ENCODE peak calls at places on chromosomes 2 and 18, in six cellular contexts. One of them, this sample, is unnamed.

GRCh38 chr2:218003994-218004419 is 1.2 kb upstream of the TNS1 start:
- DNase-seq in CD8-positive, alpha-beta memory T cell: no peak
- DNase-seq in ovary: peak; percentile 95
- DNase-seq in SJCRH30: no peak
- DNase-seq in neuronal stem cell: no peak
- DNase-seq in brain microvascular endothelial cell: peak; percentile 25
- DNase-seq in this sample: no peak

GRCh38 chr18:56469582-56469981 is 168.8 kb downstream of the TXNL1 start:
- DNase-seq in CD8-positive, alpha-beta memory T cell: no peak
- DNase-seq in ovary: no peak
- DNase-seq in SJCRH30: no peak
- DNase-seq in neuronal stem cell: no peak
- DNase-seq in brain microvascular endothelial cell: no peak
- DNase-seq in this sample: no peak

GRCh38 chr2:28624798-28625701 is 126.6 kb upstream of the PPP1CB start:
- DNase-seq in CD8-positive, alpha-beta memory T cell: peak; percentile 66
- DNase-seq in ovary: peak; percentile 88
- DNase-seq in SJCRH30: no peak
- DNase-seq in neuronal stem cell: no peak
- DNase-seq in brain microvascular endothelial cell: no peak
- DNase-seq in this sample: peak; percentile 57

GRCh38 chr2:196989496-196989895 is 63.0 kb upstream of the PGAP1 start:
- DNase-seq in CD8-positive, alpha-beta memory T cell: no peak
- DNase-seq in ovary: no peak
- DNase-seq in SJCRH30: no peak
- DNase-seq in neuronal stem cell: no peak
- DNase-seq in brain microvascular endothelial cell: no peak
- DNase-seq in this sample: no peak

GRCh38 chr2:219331560-219332213 is 857 bp downstream of the RESP18 start:
- DNase-seq in CD8-positive, alpha-beta memory T cell: no peak
- DNase-seq in ovary: no peak
- DNase-seq in SJCRH30: no peak
- DNase-seq in neuronal stem cell: peak; percentile 63
- DNase-seq in brain microvascular endothelial cell: peak; percentile 18
- DNase-seq in this sample: peak; percentile 27

GRCh38 chr18:21141678-21142422 is 30.2 kb upstream of the ROCK1 start:
- DNase-seq in CD8-positive, alpha-beta memory T cell: no peak
- DNase-seq in ovary: no peak
- DNase-seq in SJCRH30: no peak
- DNase-seq in neuronal stem cell: no peak
- DNase-seq in brain microvascular endothelial cell: no peak
- DNase-seq in this sample: no peak

GRCh38 chr18:55381277-55381676 is 206.7 kb downstream of the TCF4 start:
- DNase-seq in CD8-positive, alpha-beta memory T cell: no peak
- DNase-seq in ovary: no peak
- DNase-seq in SJCRH30: no peak
- DNase-seq in neuronal stem cell: no peak
- DNase-seq in brain microvascular endothelial cell: peak; percentile 45
- DNase-seq in this sample: no peak

GRCh38 chr2:102520801-102521200 is 47.8 kb downstream of the SLC9A4 start:
- DNase-seq in CD8-positive, alpha-beta memory T cell: no peak
- DNase-seq in ovary: no peak
- DNase-seq in SJCRH30: no peak
- DNase-seq in neuronal stem cell: no peak
- DNase-seq in brain microvascular endothelial cell: no peak
- DNase-seq in this sample: no peak

GRCh38 chr2:86686905-86687304 is 33.2 kb upstream of the RMND5A start:
- DNase-seq in CD8-positive, alpha-beta memory T cell: no peak
- DNase-seq in ovary: no peak
- DNase-seq in SJCRH30: no peak
- DNase-seq in neuronal stem cell: no peak
- DNase-seq in brain microvascular endothelial cell: no peak
- DNase-seq in this sample: no peak

GRCh38 chr2:120887844-120888243 is 152.2 kb downstream of the GLI2 start:
- DNase-seq in CD8-positive, alpha-beta memory T cell: no peak
- DNase-seq in ovary: no peak
- DNase-seq in SJCRH30: peak; percentile 85
- DNase-seq in neuronal stem cell: no peak
- DNase-seq in brain microvascular endothelial cell: no peak
- DNase-seq in this sample: no peak

GRCh38 chr2:8036366-8036765 is 645.5 kb upstream of the ID2 start:
- DNase-seq in CD8-positive, alpha-beta memory T cell: no peak
- DNase-seq in ovary: no peak
- DNase-seq in SJCRH30: no peak
- DNase-seq in neuronal stem cell: no peak
- DNase-seq in brain microvascular endothelial cell: no peak
- DNase-seq in this sample: no peak

GRCh38 chr2:237798236-237799059 is at the start of gene RBM44:
- DNase-seq in CD8-positive, alpha-beta memory T cell: no peak
- DNase-seq in ovary: no peak
- DNase-seq in SJCRH30: no peak
- DNase-seq in neuronal stem cell: no peak
- DNase-seq in brain microvascular endothelial cell: no peak
- DNase-seq in this sample: no peak

DNA sequence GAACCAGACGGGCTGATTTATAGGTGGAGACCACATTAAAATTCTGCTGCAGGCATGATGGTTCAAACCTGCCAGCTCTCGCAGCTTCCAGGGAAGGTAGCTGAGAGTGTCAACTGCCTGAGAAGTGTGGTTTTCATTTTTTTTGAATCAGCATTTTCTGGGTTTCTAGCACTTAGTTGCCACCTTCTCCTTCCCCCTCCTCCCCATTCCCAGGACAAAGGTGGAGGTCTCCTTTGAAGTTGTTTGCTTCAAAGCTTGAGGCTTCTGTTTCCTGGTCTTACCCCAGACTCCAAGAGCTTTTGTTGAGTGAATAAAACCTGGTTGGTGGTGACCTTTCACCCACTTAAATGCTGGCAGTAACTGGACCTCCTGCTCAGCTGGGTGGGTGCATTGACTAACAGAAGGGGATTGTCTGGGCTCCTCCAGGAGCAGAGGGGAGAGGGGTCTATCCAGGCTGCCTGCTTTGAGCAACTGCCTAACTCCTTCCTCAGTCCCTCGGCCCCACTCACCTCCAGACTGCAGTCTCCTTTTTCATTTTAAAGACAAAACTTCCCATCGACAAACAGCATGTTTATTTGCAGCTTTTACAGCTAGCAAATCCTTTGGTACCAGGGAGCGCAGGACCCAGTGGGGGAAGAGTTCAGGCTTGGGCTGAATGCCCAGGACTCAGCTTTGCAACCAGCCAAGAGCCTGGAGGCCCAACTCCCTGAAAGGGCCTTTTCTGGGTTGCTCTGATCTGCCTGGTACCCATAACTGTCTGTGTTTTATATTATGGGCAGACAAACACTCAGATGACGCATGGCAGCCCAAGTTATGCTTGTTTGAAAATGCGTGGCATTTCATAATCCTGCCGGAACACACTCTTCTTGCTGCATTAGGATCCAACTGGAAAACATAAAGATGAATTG is 3.6 kb downstream of the RHOB start:
- DNase-seq in CD8-positive, alpha-beta memory T cell: no peak
- DNase-seq in ovary: peak; percentile 84
- DNase-seq in SJCRH30: peak; percentile 34
- DNase-seq in neuronal stem cell: no peak
- DNase-seq in brain microvascular endothelial cell: peak; percentile 78
- DNase-seq in this sample: no peak
- H3K27ac ChIP-seq in CD8-positive, alpha-beta memory T cell: no peak overlapping the region
- H3K27ac ChIP-seq in ovary: peak overlapping the region; percentile 99
- H3K27ac ChIP-seq in SJCRH30: no peak overlapping the region
- H3K27ac ChIP-seq in neuronal stem cell: no peak overlapping the region
- H3K27ac ChIP-seq in brain microvascular endothelial cell: peak overlapping the region; percentile 68
- H3K27ac ChIP-seq in this sample: no peak overlapping the region

GRCh38 chr2:241329669-241330615 is 14.2 kb downstream of the SEPTIN2 start:
- DNase-seq in CD8-positive, alpha-beta memory T cell: no peak
- DNase-seq in ovary: no peak
- DNase-seq in SJCRH30: no peak
- DNase-seq in neuronal stem cell: no peak
- DNase-seq in brain microvascular endothelial cell: no peak
- DNase-seq in this sample: no peak
- H3K27ac ChIP-seq in CD8-positive, alpha-beta memory T cell: no peak overlapping the region
- H3K27ac ChIP-seq in ovary: no peak overlapping the region
- H3K27ac ChIP-seq in SJCRH30: no peak overlapping the region
- H3K27ac ChIP-seq in neuronal stem cell: no peak overlapping the region
- H3K27ac ChIP-seq in brain microvascular endothelial cell: no peak overlapping the region
- H3K27ac ChIP-seq in this sample: no peak overlapping the region

DNA sequence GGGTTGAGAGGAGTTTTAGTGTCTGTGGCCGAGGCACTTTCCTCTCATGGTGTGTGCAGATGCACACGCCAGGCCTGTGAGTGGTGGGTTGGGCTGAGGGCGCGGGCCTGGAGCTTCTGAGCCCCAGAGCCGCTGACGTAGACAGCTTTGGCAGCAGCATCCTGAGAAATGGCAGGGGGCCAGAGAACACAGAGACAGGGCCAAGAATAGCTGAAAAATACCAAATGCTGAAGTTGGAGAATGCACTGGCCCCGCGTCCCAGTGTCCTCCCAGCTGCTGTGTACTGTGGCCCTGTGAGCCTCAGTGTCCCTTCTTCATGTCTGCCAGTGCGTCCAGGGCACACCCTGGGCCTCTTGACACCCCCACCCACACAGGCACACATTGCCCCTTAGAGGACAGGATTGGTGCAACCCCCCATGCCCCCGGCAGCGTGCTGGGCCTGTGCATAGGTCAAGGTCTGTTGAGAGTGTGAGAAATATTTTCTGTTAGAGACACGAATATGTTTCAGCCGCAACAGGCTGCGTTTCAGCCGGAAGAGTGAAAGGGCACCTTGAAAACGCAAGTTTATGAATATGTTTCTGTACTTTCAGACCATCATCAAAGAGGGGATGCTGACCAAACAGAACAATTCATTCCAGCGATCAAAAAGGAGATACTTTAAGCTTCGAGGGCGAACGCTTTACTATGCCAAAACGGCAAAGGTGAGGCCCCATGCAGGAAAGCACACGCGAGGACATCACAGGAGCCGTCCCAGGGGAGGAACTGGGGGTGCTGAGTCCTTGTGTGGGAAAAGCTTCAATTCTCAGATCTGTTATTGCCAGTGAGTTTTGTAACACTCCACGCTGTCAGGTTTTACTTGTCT is 33.6 kb downstream of the DGKD start:
- DNase-seq in CD8-positive, alpha-beta memory T cell: no peak
- DNase-seq in ovary: peak; percentile 97
- DNase-seq in SJCRH30: peak; percentile 91
- DNase-seq in neuronal stem cell: no peak
- DNase-seq in brain microvascular endothelial cell: peak; percentile 97
- DNase-seq in this sample: no peak
- H3K27ac ChIP-seq in CD8-positive, alpha-beta memory T cell: no peak overlapping the region
- H3K27ac ChIP-seq in ovary: peak overlapping the region; percentile 91
- H3K27ac ChIP-seq in SJCRH30: peak overlapping the region; percentile 25
- H3K27ac ChIP-seq in neuronal stem cell: no peak overlapping the region
- H3K27ac ChIP-seq in brain microvascular endothelial cell: peak overlapping the region; percentile 85
- H3K27ac ChIP-seq in this sample: no peak overlapping the region

DNA sequence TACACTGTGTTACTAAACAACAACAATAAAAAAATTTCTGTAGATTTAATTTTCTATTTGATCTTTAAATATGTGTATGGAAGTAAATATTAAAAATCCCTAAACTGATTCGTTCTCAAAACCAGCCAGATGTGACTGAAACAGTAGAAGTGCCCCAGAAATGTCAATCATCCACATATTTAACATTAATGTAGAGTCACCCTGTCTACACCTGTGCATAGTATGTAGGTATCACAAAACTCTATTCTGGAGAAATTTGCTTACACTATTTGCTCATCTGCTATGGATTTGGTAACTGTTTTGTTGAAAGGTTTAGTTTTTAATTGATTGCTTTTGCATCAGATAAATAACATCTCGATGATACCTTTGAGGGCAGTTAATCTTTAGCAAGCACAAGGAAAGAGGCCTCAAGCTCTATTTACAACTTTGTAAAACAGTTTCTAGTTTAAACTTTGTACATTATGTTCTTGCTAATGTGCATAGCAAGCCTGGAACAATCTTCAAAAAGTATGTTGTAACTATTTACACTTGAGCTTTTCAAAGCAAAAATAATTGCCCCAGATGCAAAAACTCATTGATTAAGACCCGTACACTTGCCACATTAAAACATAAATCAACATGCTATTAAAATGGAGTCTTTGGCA is 76.8 kb downstream of the PPP1R1C start:
- DNase-seq in CD8-positive, alpha-beta memory T cell: no peak
- DNase-seq in ovary: no peak
- DNase-seq in SJCRH30: no peak
- DNase-seq in neuronal stem cell: no peak
- DNase-seq in brain microvascular endothelial cell: no peak
- DNase-seq in this sample: no peak
- H3K27ac ChIP-seq in CD8-positive, alpha-beta memory T cell: no peak overlapping the region
- H3K27ac ChIP-seq in ovary: no peak overlapping the region
- H3K27ac ChIP-seq in SJCRH30: no peak overlapping the region
- H3K27ac ChIP-seq in neuronal stem cell: no peak overlapping the region
- H3K27ac ChIP-seq in brain microvascular endothelial cell: no peak overlapping the region
- H3K27ac ChIP-seq in this sample: no peak overlapping the region

DNA sequence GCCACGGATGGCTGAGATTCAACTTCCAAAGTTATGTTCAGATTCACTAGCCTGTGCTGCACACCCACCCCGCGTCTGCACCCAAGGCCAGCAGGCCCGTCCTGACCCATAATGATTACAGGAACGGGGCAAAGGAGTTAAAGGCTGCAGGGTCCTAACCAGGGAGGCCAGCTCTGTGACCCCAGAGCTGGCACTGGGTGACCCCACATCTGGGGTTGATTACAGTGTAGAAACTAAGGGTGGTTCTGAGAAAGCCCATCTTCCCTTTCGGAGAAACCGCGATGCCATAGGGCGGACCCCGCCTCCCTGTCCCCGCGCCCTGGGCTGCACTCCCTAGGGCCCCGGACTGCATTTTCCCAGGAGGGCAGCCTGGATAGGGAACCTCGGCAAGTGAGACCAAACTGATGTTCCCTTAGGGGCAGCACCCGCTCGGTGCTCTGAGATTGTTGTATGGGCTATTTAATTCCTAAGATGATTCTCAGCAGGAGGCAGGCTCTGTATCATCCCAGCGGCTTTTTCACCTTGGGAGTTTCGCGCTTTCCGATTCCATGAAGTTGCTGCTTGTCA is 2.2 kb upstream of the GPR148 start:
- DNase-seq in CD8-positive, alpha-beta memory T cell: no peak
- DNase-seq in ovary: no peak
- DNase-seq in SJCRH30: no peak
- DNase-seq in neuronal stem cell: no peak
- DNase-seq in brain microvascular endothelial cell: no peak
- DNase-seq in this sample: no peak
- H3K27ac ChIP-seq in CD8-positive, alpha-beta memory T cell: peak overlapping the region; percentile 72
- H3K27ac ChIP-seq in ovary: peak overlapping the region; percentile 38
- H3K27ac ChIP-seq in SJCRH30: no peak overlapping the region
- H3K27ac ChIP-seq in neuronal stem cell: no peak overlapping the region
- H3K27ac ChIP-seq in brain microvascular endothelial cell: no peak overlapping the region
- H3K27ac ChIP-seq in this sample: peak overlapping the region; percentile 83

GRCh38 chr2:118047273-118047898 is 33.5 kb upstream of the CCDC93 start:
- DNase-seq in CD8-positive, alpha-beta memory T cell: no peak
- DNase-seq in ovary: no peak
- DNase-seq in SJCRH30: no peak
- DNase-seq in neuronal stem cell: no peak
- DNase-seq in brain microvascular endothelial cell: peak; percentile 9
- DNase-seq in this sample: no peak
- H3K27ac ChIP-seq in CD8-positive, alpha-beta memory T cell: no peak overlapping the region
- H3K27ac ChIP-seq in ovary: no peak overlapping the region
- H3K27ac ChIP-seq in SJCRH30: no peak overlapping the region
- H3K27ac ChIP-seq in neuronal stem cell: no peak overlapping the region
- H3K27ac ChIP-seq in brain microvascular endothelial cell: no peak overlapping the region
- H3K27ac ChIP-seq in this sample: no peak overlapping the region